ENCODE peak calls at places on chromosome 9, in five cellular contexts. B is choroid plexus epithelial cell, S is transverse colon, W is GM12865, D is IMR-90. H is an unnamed sample.

GRCh38 chr9:86854898-86855523 is 92.3 kb downstream of the GAS1 start:
- DNase-seq in S (no peak), B (peak), W (no peak), D (peak), H (peak)

GRCh38 chr9:15104826-15105420 is 194.7 kb upstream of the FREM1 start:
- DNase-seq in W (peak), B (peak), D (peak), S (no peak), H (no peak)

GRCh38 chr9:134378901-134379338 is 52.7 kb downstream of the RXRA start:
- DNase-seq in D (peak), W (no peak), S (peak), B (peak), H (no peak)

GRCh38 chr9:100730126-100730525 is 152.2 kb downstream of the CAVIN4 start:
- DNase-seq in B (no peak), D (no peak), S (no peak), W (no peak), H (no peak)

GRCh38 chr9:75529463-75529862 is 361.0 kb upstream of the PCSK5 start:
- DNase-seq in D (no peak), B (no peak), S (no peak), W (no peak), H (no peak)

GRCh38 chr9:96450613-96451544 is 910 bp downstream of the HABP4 start:
- DNase-seq in W (peak), D (peak), S (peak), B (peak), H (peak)

GRCh38 chr9:97479496-97480159 is 21.8 kb upstream of the TMOD1 start:
- DNase-seq in W (no peak), B (no peak), S (no peak), D (no peak), H (no peak)

GRCh38 chr9:21682981-21683380 is 119.5 kb upstream of the MTAP start:
- DNase-seq in B (peak), S (no peak), W (no peak), D (peak), H (peak)

GRCh38 chr9:134611046-134611445 is 30.6 kb upstream of the COL5A1 start:
- DNase-seq in S (no peak), W (no peak), B (no peak), D (no peak), H (no peak)

GRCh38 chr9:104856413-104856941 is 71.5 kb downstream of the ABCA1 start:
- DNase-seq in D (peak), B (peak), W (no peak), S (no peak), H (peak)

GRCh38 chr9:79242489-79242888 is 329.3 kb upstream of the TLE4 start:
- DNase-seq in S (no peak), W (no peak), D (no peak), B (no peak), H (no peak)

GRCh38 chr9:98556511-98556910 is 152.2 kb downstream of the GABBR2 start:
- DNase-seq in W (no peak), B (no peak), S (no peak), D (no peak), H (no peak)

GRCh38 chr9:136047775-136048559 is 47.1 kb downstream of the NACC2 start:
- DNase-seq in D (no peak), W (no peak), B (no peak), S (no peak), H (no peak)

GRCh38 chr9:84782228-84782866 is 112.8 kb downstream of the NTRK2 start:
- DNase-seq in B (no peak), S (no peak), D (peak), W (no peak), H (no peak)

GRCh38 chr9:97484134-97484533 is 17.3 kb upstream of the TMOD1 start:
- DNase-seq in D (no peak), B (no peak), S (no peak), W (no peak), H (no peak)

GRCh38 chr9:86575825-86576488 is 221.7 kb upstream of the TUT7 start:
- DNase-seq in S (no peak), B (no peak), W (peak), D (no peak), H (no peak)

GRCh38 chr9:3830296-3830695 is 304.5 kb upstream of the RFX3 start:
- DNase-seq in S (no peak), W (no peak), B (no peak), D (no peak), H (no peak)

DNA sequence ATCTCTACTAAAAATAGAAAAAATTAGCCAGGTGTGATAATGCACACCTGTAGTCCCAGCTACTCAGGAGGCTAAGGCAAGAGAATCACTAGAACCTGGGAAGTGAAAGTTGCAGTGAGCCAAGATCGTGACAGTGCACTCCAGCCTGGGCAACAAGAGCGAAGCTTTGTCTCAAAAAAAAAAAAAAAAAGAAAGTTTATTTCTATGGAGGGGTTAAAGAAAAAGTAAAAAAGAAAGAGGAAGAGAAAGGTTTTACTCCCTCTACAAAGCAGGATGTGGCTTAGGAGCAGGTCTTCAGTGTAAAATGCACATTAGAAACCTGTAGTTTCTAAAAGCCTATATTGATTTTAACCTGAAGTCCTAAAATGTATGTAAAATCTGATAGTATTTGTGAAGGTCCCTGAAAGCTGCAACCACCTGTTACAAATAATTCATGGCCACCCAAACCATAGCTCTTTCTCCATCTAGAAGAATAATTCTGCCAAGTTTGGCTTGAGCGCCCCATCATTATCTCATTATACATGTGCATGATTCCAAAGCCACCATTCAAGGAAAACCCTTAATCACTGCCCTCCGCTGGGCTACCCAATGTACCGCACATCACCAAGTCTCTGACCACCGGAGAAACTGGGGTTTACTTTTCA is 3.4 kb downstream of the FNBP1 start:
- DNase-seq in B (peak), S (no peak), D (no peak), W (peak), H (no peak)
- TF ChIP-seq CTCF in B (peak), S (no peak), D (peak), W (no peak), H (no peak)

GRCh38 chr9:113187935-113188595 is 33.0 kb downstream of the FKBP15 start:
- DNase-seq in S (peak), B (peak), W (no peak), D (peak), H (peak)
- H3K4me3 ChIP-seq in S (no peak), B (peak), W (no peak), D (no peak), H (no peak)

GRCh38 chr9:117247271-117247670 is 167.6 kb downstream of the ASTN2 start:
- DNase-seq in W (peak), B (peak), D (no peak), S (no peak), H (no peak)
- TF ChIP-seq CTCF in W (peak), B (peak), D (no peak), S (no peak), H (peak)

GRCh38 chr9:89177401-89178161 is 1.0 kb downstream of the SHC3 start:
- DNase-seq in W (no peak), B (peak), S (no peak), D (no peak), H (peak)
- H3K4me3 ChIP-seq in W (no peak), B (peak), S (no peak), D (peak), H (peak)

DNA sequence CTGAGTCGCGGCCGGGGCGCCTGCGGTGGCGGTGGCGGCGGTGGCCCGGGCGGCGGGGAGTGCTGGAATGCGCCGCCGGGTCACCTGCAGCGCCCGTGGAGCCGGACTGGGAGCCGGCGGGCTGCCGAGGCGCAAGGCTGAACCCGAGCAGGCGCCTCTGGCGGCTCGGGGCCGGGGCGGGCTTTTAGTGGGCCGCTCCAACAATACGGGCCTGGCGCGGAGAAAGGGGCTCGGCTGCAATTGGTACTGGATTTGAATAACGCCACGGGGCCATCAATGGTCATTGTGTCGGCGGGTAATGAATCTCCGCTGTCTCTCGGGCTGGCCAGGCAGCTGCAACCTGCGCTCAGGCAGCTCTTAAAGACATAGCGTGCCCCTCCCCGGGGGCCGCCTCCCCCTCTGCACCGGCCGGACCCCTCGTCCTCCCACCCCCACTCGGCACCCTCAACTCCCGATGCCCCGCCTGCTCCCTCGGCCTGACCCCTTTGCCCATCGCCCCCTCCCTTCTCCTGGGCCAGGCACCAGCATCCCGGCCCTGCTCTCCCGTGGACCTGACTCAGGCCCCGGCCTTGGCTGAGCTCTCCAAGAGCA is 22.1 kb downstream of the URM1 start:
- DNase-seq in S (no peak), B (no peak), W (no peak), D (no peak), H (no peak)
- TF ChIP-seq CTCF in S (no peak), B (no peak), W (no peak), D (no peak), H (no peak)

GRCh38 chr9:6410653-6411052 is 2.3 kb upstream of the UHRF2 start:
- DNase-seq in W (no peak), S (no peak), D (no peak), B (no peak), H (no peak)
- H3K4me3 ChIP-seq in W (no peak), S (no peak), D (no peak), B (no peak), H (no peak)

GRCh38 chr9:89518466-89519392 is 20.8 kb upstream of the SEMA4D start:
- DNase-seq in B (no peak), D (no peak), S (no peak), W (peak), H (no peak)
- TF ChIP-seq CTCF in B (no peak), D (no peak), S (no peak), W (peak), H (no peak)

GRCh38 chr9:122348791-122349190 is 22.0 kb upstream of the PTGS1 start:
- DNase-seq in D (no peak), B (no peak), S (no peak), W (no peak), H (no peak)

GRCh38 chr9:122347348-122348287 is 23.2 kb upstream of the PTGS1 start:
- DNase-seq in B (peak), S (peak), W (no peak), D (no peak), H (no peak)

GRCh38 chr9:122349201-122349600 is 21.6 kb upstream of the PTGS1 start:
- DNase-seq in S (no peak), B (no peak), W (no peak), D (no peak), H (no peak)

GRCh38 chr9:122348288-122348777 is 22.5 kb upstream of the PTGS1 start:
- DNase-seq in D (no peak), S (no peak), B (no peak), W (no peak), H (no peak)

DNA sequence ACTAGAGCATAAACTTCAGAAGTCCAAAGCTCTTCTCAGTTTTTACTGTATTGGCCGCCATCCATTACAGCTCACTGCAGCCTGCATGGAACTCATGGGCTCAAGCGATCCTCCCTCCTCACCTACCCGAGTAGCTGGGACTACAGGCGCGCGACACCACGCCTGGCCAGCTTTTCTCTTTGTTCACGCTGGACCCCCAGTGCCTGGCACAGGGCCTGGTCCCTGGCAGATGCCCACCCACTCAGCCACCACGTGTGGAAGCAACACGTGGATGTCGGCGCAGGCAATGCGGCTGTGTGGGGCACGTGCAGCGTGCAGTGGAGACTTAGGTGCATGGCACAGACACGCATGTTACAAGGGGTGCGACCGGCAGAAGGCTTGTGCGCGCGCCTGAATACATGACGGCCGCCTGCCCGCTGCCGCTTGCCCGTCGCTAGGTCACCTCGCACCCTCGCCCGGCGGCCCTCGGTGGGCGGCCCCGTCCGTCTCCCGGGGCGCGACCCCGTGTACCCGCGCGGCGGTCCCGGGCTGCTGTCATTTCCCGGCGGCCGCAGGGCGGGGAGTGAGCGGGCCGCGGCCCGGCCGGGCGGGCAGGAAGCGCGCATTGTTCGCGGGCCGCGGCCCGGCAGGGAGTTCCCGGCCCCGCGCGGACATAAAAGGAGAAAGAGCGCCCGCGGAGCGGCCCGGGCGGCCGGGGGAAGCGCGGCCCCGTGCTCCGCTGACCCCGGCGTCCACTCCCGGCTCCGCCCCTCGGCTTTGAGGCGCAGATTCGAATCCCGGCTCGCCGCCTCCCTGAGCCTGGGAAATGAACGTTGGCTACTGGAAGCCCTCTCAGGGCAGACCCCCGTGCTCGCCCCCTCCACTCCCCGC is 24.1 kb upstream of the PTGS1 start:
- DNase-seq in D (no peak), W (no peak), S (peak), B (peak), H (no peak)
- H3K4me3 ChIP-seq in D (peak), W (peak), S (peak), B (peak), H (peak)

GRCh38 chr9:17532461-17532860 is 46.4 kb upstream of the SH3GL2 start:
- DNase-seq in D (no peak), S (no peak), W (no peak), B (no peak), H (no peak)

GRCh38 chr9:17531642-17532254 is 47.1 kb upstream of the SH3GL2 start:
- DNase-seq in D (peak), W (peak), S (peak), B (peak), H (peak)

DNA sequence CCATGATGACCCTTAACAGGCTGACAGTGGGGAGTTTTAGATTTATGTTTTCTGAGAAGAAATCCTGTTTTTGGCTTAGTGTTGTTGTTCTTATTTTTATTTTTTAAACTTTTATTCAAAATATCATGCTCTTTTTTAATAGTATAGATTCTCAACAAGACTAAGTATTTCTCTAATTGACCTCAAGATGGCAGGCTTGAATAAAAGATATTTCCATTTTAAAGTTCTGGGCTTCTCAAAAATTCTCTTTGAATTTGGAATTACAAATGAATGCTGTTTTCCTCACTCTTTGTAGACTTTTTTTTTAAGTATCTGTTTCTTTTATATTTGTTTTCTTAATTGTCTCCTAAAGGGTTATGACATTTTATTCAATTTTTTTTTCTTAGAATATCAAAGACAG is 50.0 kb upstream of the SH3GL2 start:
- DNase-seq in D (peak), W (no peak), S (no peak), B (peak), H (no peak)
- TF ChIP-seq CTCF in D (peak), W (no peak), S (no peak), B (peak), H (no peak)